ENCODE peak calls at places on chromosomes 5 and 9, in ten cellular contexts. E is ovary; V is mammary epithelial cell; K is thoracic aorta; J is CD8-positive, alpha-beta memory T cell; P is CD4-positive, CD25-positive, alpha-beta regulatory T cell; G is aorta; O is brain microvascular endothelial cell; L is adrenal gland; D is PC-3. Z is an unnamed sample. For H3K36me3, the result is how much of the 10 kb centered on the place peaks cover.

GRCh38 chr5:171776747-171777419 is 8.7 kb upstream of the SMIM23 start:
- DNase-seq in D (no peak), L (no peak), P (no peak), V (peak), G (no peak), J (no peak), E (no peak), K (no peak), O (no peak), Z (no peak)

GRCh38 chr5:106171132-106171531 is 1499.6 kb downstream of the EFNA5 start:
- DNase-seq in O (no peak), P (no peak), J (no peak), E (no peak), V (no peak), L (no peak), G (no peak), D (peak), K (no peak), Z (no peak)

GRCh38 chr5:147727200-147727599 is 55.3 kb downstream of the JAKMIP2 start:
- DNase-seq in V (no peak), J (no peak), K (no peak), O (no peak), D (peak), L (no peak), P (no peak), G (no peak), E (no peak), Z (no peak)

GRCh38 chr5:77251921-77252320 is 41.4 kb downstream of the PDE8B start:
- DNase-seq in E (no peak), K (no peak), V (no peak), J (no peak), P (no peak), O (no peak), D (no peak), G (no peak), L (no peak), Z (no peak)

GRCh38 chr9:96137666-96138429 is 164.1 kb downstream of the HSD17B3 start:
- DNase-seq in O (peak), K (no peak), E (no peak), D (no peak), V (no peak), P (no peak), L (no peak), G (no peak), J (no peak), Z (no peak)

GRCh38 chr5:174098694-174099093 is 53.2 kb downstream of the NSG2 start:
- DNase-seq in G (no peak), E (no peak), V (no peak), O (no peak), D (no peak), J (no peak), P (no peak), K (no peak), L (no peak), Z (no peak)

GRCh38 chr5:116739648-116740047 is 165.0 kb upstream of the SEMA6A start:
- DNase-seq in D (no peak), V (no peak), L (no peak), G (no peak), K (no peak), P (no peak), J (no peak), O (no peak), E (no peak), Z (no peak)

GRCh38 chr9:3177362-3177761 is 333.5 kb upstream of the PUM3 start:
- DNase-seq in O (no peak), P (no peak), V (no peak), K (no peak), G (no peak), E (no peak), J (no peak), L (no peak), D (no peak), Z (no peak)

GRCh38 chr5:105963856-105964255 is 1706.9 kb downstream of the EFNA5 start:
- DNase-seq in O (no peak), E (no peak), V (no peak), D (no peak), G (no peak), J (no peak), L (no peak), P (no peak), K (no peak), Z (no peak)

GRCh38 chr9:96510258-96510657 is 60.3 kb downstream of the HABP4 start:
- DNase-seq in D (no peak), J (no peak), P (peak), E (no peak), V (no peak), K (no peak), O (no peak), L (no peak), G (no peak), Z (no peak)

GRCh38 chr9:77575785-77576184 is 72.3 kb downstream of the GNA14 start:
- DNase-seq in V (peak), D (peak), G (no peak), O (no peak), P (peak), J (no peak), E (no peak), K (no peak), L (no peak), Z (peak)

GRCh38 chr9:111969622-111970021 is 73.0 kb downstream of the UGCG start:
- DNase-seq in V (no peak), O (no peak), J (no peak), P (no peak), D (no peak), L (no peak), G (no peak), E (no peak), K (no peak), Z (no peak)

GRCh38 chr5:80481019-80481893 is 6.6 kb upstream of the FAM151B start:
- DNase-seq in P (peak), L (peak), E (no peak), V (peak), G (no peak), O (peak), K (no peak), D (peak), J (no peak), Z (peak)

GRCh38 chr5:132364319-132364718 is 5.2 kb upstream of the SLC22A5 start:
- DNase-seq in P (no peak), O (peak), D (peak), G (no peak), E (no peak), V (peak), K (no peak), J (no peak), L (peak), Z (no peak)

GRCh38 chr9:114571391-114571790 is 16.2 kb upstream of the ATP6V1G1 start:
- DNase-seq in V (no peak), G (no peak), O (no peak), E (no peak), P (no peak), D (no peak), L (no peak), K (no peak), J (no peak), Z (no peak)

GRCh38 chr9:106203832-106204516 is 509.6 kb downstream of the TMEM38B start:
- DNase-seq in J (no peak), O (no peak), E (no peak), K (no peak), V (no peak), P (no peak), D (peak), G (no peak), L (no peak), Z (no peak)

GRCh38 chr9:118961857-118962256 is 407.4 kb downstream of the BRINP1 start:
- DNase-seq in L (no peak), E (no peak), K (no peak), J (no peak), D (no peak), G (no peak), V (peak), O (peak), P (no peak), Z (no peak)

GRCh38 chr9:13149454-13149853 is 130.0 kb downstream of the MPDZ start:
- DNase-seq in D (no peak), O (no peak), E (no peak), P (no peak), K (no peak), V (no peak), G (no peak), J (no peak), L (no peak), Z (no peak)

GRCh38 chr5:127409236-127409921 is 108.1 kb upstream of the PRRC1 start:
- DNase-seq in L (no peak), G (no peak), E (no peak), J (no peak), D (no peak), K (no peak), P (no peak), O (no peak), V (no peak), Z (peak)

GRCh38 chr5:392431-392988 is 50.5 kb upstream of the EXOC3 start:
- DNase-seq in D (peak), G (peak), J (peak), P (peak), V (peak), E (no peak), O (no peak), K (no peak), L (no peak), Z (peak)

GRCh38 chr5:98638111-98638510 is 135.4 kb upstream of the RGMB start:
- DNase-seq in L (no peak), D (no peak), G (no peak), P (no peak), V (no peak), O (no peak), E (no peak), K (no peak), J (no peak), Z (no peak)

GRCh38 chr9:77807846-77808749 is 160.0 kb upstream of the GNA14 start:
- DNase-seq in P (peak), L (no peak), J (no peak), G (no peak), K (no peak), O (no peak), E (no peak), D (no peak), V (no peak), Z (no peak)

DNA sequence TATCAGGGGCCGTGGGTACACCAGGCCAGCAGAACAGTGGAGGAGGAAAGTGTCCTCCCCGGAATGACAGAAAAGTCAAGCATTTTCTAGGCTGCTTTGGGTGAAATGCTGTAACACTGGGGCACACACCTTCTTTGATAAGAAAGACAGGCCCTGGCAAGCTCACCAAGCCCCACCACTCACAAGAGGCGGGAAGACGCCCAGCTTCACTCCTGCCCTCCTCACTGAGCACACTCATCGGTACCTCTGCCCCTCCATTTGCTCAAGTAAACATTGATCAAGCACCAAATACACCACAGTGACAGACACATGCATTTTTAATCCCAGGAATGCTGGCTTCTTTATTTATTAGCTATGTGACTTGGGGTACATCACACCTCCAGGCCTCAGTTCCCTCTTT is 43.1 kb downstream of the B4GALT1 start:
- DNase-seq in P (no peak), V (no peak), E (no peak), G (no peak), L (no peak), D (no peak), O (no peak), K (no peak), J (no peak), Z (no peak)
- H3K36me3 ChIP-seq in P (half or more), V (under half), E (under half), G (under half), L (under half), D (under half), O (under half), K (under half), J (under half), Z (under half)

GRCh38 chr9:37899041-37899440 is 4.9 kb downstream of the SLC25A51 start:
- DNase-seq in E (no peak), D (no peak), V (no peak), J (no peak), O (no peak), P (no peak), K (no peak), G (no peak), L (no peak), Z (no peak)
- H3K36me3 ChIP-seq in E (under half), D (under half), V (under half), J (under half), O (under half), P (under half), K (under half), G (under half), L (under half), Z (under half)

GRCh38 chr9:83971485-83971884 is 8.5 kb downstream of the HNRNPK start:
- DNase-seq in G (no peak), P (no peak), D (no peak), L (no peak), J (no peak), O (no peak), V (no peak), K (no peak), E (no peak), Z (no peak)

GRCh38 chr9:83977196-83977595 is 2.8 kb downstream of the HNRNPK start:
- DNase-seq in K (no peak), E (no peak), D (no peak), P (no peak), O (no peak), J (no peak), L (no peak), V (no peak), G (no peak), Z (no peak)

GRCh38 chr9:83969602-83970001 is 10.4 kb downstream of the HNRNPK start:
- DNase-seq in P (no peak), D (no peak), E (no peak), V (no peak), L (no peak), O (no peak), G (no peak), K (no peak), J (no peak), Z (no peak)

GRCh38 chr9:83976372-83976771 is 3.6 kb downstream of the HNRNPK start:
- DNase-seq in P (no peak), O (no peak), L (no peak), D (no peak), K (no peak), E (no peak), V (no peak), G (no peak), J (no peak), Z (no peak)

GRCh38 chr9:83972286-83972685 is 7.7 kb downstream of the HNRNPK start:
- DNase-seq in P (no peak), G (no peak), K (no peak), O (no peak), E (no peak), D (no peak), L (no peak), V (peak), J (no peak), Z (no peak)
- H3K36me3 ChIP-seq in P (half or more), G (under half), K (half or more), O (half or more), E (under half), D (half or more), L (under half), V (half or more), J (half or more), Z (under half)

GRCh38 chr5:138502521-138502920 is 37.2 kb downstream of the EGR1 start:
- DNase-seq in P (no peak), K (no peak), G (no peak), J (no peak), E (no peak), L (no peak), O (no peak), D (no peak), V (no peak), Z (no peak)

GRCh38 chr5:138508958-138509357 is 34.1 kb downstream of the ETF1 start:
- DNase-seq in L (no peak), J (no peak), V (no peak), P (no peak), O (no peak), D (no peak), K (no peak), G (no peak), E (no peak), Z (no peak)

GRCh38 chr5:138503487-138504270 is 38.4 kb downstream of the EGR1 start:
- DNase-seq in L (peak), J (no peak), K (no peak), G (no peak), D (peak), P (peak), O (peak), V (peak), E (peak), Z (peak)

GRCh38 chr5:138504799-138505198 is 38.2 kb downstream of the ETF1 start:
- DNase-seq in V (peak), J (no peak), D (peak), P (no peak), L (peak), K (no peak), G (no peak), O (no peak), E (no peak), Z (peak)

GRCh38 chr5:138506370-138507113 is 36.5 kb downstream of the ETF1 start:
- DNase-seq in D (no peak), V (no peak), K (no peak), E (no peak), P (no peak), O (no peak), J (no peak), G (no peak), L (no peak), Z (no peak)
- H3K36me3 ChIP-seq in D (under half), V (under half), K (under half), E (under half), P (under half), O (under half), J (under half), G (under half), L (under half), Z (under half)